ENCODE peak calls at places on chromosomes 11 and 22, in four cellular contexts. Y is IMR-90, W is neuronal stem cell, U is H1. X is an unnamed sample. For H3K4me1 and H3K27me3, the result is how much of the 10 kb centered on the place peaks cover.

GRCh38 chr11:103898577-103899336 is 137.7 kb upstream of the DDI1 start:
- DNase-seq in Y (no peak), W (no peak), U (no peak), X (no peak)

GRCh38 chr11:110295086-110295485 is 1.3 kb downstream of the RDX start:
- DNase-seq in U (no peak), Y (no peak), W (no peak), X (no peak)

GRCh38 chr11:44658451-44658850 is 68.3 kb upstream of the TSPAN18 start:
- DNase-seq in W (no peak), Y (peak), U (no peak), X (no peak)

GRCh38 chr11:75499423-75500305 is 26.1 kb downstream of the GDPD5 start:
- DNase-seq in Y (peak), U (no peak), W (no peak), X (no peak)

GRCh38 chr11:18677560-18677959 is 21.0 kb upstream of the TMEM86A start:
- DNase-seq in W (no peak), U (no peak), Y (no peak), X (no peak)

GRCh38 chr22:49011769-49012598 is 815.7 kb downstream of the BRD1 start:
- DNase-seq in W (no peak), U (no peak), Y (no peak), X (no peak)

GRCh38 chr11:133930767-133931448 is 25.9 kb downstream of the IGSF9B start:
- DNase-seq in U (no peak), Y (no peak), W (no peak), X (no peak)

GRCh38 chr22:19290400-19291217 is 910 bp downstream of the CLTCL1 start:
- DNase-seq in Y (no peak), W (no peak), U (no peak), X (no peak)

GRCh38 chr22:29152381-29153138 is 53.1 kb upstream of the EMID1 start:
- DNase-seq in W (no peak), U (no peak), Y (no peak), X (no peak)

DNA sequence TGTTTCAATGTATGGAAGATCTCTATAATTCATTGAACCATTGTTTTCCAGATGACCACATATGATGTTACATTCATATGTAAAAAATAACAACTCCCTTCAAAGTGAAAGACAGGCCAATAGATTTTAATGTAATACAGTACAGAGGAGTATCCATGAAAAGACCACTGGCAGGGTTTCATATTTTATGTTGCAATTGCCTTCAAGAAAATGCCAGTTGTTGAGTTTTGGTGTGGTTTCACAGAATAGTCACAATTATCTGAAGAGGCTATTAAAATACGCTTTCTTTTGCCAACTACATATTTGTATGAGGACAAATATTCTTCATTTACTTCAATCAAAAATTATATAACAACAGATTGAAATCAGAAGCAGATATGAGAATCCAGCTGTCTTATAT is 14.3 kb downstream of the AMOTL1 start:
- DNase-seq in W (no peak), U (no peak), Y (no peak), X (no peak)
- H3K4me1 ChIP-seq in W (under half), U (under half), Y (under half), X (under half)

GRCh38 chr11:22342599-22343138 is 4.5 kb downstream of the SLC17A6 start:
- DNase-seq in W (no peak), U (no peak), Y (no peak), X (no peak)

GRCh38 chr11:22343411-22344032 is 5.3 kb downstream of the SLC17A6 start:
- DNase-seq in U (no peak), Y (no peak), W (peak), X (no peak)

GRCh38 chr11:22338465-22338810 is 257 bp downstream of the SLC17A6 start:
- DNase-seq in W (no peak), U (no peak), Y (no peak), X (no peak)

GRCh38 chr11:22341582-22341919 is 3.4 kb downstream of the SLC17A6 start:
- DNase-seq in U (no peak), W (no peak), Y (no peak), X (no peak)

GRCh38 chr11:22340803-22341581 is 2.8 kb downstream of the SLC17A6 start:
- DNase-seq in U (no peak), W (no peak), Y (no peak), X (no peak)
- H3K27me3 ChIP-seq in U (half or more), W (under half), Y (under half), X (under half)

GRCh38 chr22:50182176-50183081 is 3.3 kb upstream of the TRABD start:
- DNase-seq in U (no peak), W (no peak), Y (no peak), X (no peak)

GRCh38 chr22:50184541-50185383 is 951 bp upstream of the TRABD start:
- DNase-seq in U (no peak), W (no peak), Y (no peak), X (no peak)

GRCh38 chr22:50183141-50183971 is 2.4 kb upstream of the TRABD start:
- DNase-seq in Y (no peak), W (no peak), U (no peak), X (no peak)

GRCh38 chr22:50185384-50186087 is at the start of gene TRABD:
- DNase-seq in U (peak), W (peak), Y (peak), X (peak)

GRCh38 chr22:50184004-50184461 is 1.7 kb upstream of the TRABD start:
- DNase-seq in W (no peak), U (no peak), Y (peak), X (no peak)
- H3K4me1 ChIP-seq in W (under half), U (under half), Y (under half), X (under half)

DNA sequence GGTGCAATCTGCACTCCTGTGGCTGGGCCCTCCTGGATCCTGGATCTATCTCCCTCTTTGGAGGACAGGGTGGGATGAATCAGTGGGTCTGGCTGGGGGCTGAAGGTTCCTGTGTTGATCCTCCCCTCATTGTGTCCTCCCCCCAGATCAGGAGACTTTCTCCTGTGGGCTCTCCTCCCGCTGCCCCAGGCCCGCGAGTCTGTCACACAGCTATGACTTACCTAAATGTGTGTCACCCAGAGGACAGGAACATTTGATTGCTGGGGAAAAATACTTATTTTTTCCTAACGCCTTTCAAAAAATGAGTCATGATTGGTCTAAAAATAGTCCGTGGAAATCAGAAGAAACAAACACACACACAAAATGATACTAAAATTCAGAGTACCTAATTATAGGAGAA is 106.8 kb upstream of the NECTIN1 start:
- DNase-seq in W (no peak), U (no peak), Y (no peak), X (no peak)
- H3K27me3 ChIP-seq in W (under half), U (under half), Y (under half), X (under half)

GRCh38 chr11:118213774-118214173 is 11.0 kb downstream of the JAML start:
- DNase-seq in U (no peak), W (no peak), Y (no peak), X (no peak)

GRCh38 chr11:118211006-118211405 is 13.8 kb downstream of the JAML start:
- DNase-seq in W (peak), Y (no peak), U (peak), X (no peak)

GRCh38 chr11:118210323-118210722 is 14.5 kb downstream of the JAML start:
- DNase-seq in U (no peak), Y (no peak), W (no peak), X (no peak)

GRCh38 chr11:118212781-118213565 is 11.8 kb downstream of the JAML start:
- DNase-seq in W (no peak), U (no peak), Y (no peak), X (no peak)

DNA sequence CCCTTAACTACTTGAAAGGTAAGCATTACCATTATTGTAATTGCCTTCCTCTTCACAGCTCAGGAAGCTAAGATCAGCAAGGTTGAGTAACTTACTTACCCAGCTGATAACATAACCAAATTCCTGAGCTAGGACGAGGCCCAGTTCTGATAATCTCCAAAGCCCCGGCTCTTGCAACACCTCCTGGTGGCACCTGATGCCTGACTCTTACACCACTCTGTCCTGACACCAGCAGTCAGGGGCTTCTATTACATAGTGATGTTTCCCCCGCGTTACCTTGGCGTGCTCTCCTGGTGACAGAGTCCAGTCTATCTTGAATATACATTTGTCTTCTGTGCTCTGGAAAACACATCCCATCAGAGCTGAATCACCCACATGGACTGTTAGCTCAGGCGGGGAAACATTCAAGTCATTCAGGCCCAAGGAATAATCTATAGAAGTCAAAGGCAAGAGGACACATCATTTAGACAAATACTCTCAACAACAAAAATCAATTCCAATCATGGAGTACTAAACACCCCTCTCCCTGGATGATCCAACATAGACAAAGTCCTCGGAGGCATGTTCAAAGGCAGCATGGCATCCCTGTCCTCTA is 12.6 kb downstream of the JAML start:
- DNase-seq in U (no peak), W (no peak), Y (no peak), X (no peak)
- H3K4me1 ChIP-seq in U (under half), W (under half), Y (under half), X (under half)

GRCh38 chr11:17353228-17354021 is 1.8 kb downstream of the NCR3LG1 start:
- DNase-seq in Y (peak), U (no peak), W (peak), X (no peak)

GRCh38 chr11:17350455-17351170 is 987 bp upstream of the NCR3LG1 start:
- DNase-seq in Y (no peak), W (no peak), U (no peak), X (no peak)

GRCh38 chr11:17351510-17352176 is at the start of gene NCR3LG1:
- DNase-seq in Y (peak), U (no peak), W (peak), X (no peak)

GRCh38 chr11:17352925-17353227 is 1.3 kb downstream of the NCR3LG1 start:
- DNase-seq in Y (peak), W (no peak), U (no peak), X (no peak)

GRCh38 chr11:17351171-17351509 is 460 bp upstream of the NCR3LG1 start:
- DNase-seq in U (no peak), W (no peak), Y (no peak), X (no peak)
- H3K27me3 ChIP-seq in U (half or more), W (under half), Y (under half), X (under half)

DNA sequence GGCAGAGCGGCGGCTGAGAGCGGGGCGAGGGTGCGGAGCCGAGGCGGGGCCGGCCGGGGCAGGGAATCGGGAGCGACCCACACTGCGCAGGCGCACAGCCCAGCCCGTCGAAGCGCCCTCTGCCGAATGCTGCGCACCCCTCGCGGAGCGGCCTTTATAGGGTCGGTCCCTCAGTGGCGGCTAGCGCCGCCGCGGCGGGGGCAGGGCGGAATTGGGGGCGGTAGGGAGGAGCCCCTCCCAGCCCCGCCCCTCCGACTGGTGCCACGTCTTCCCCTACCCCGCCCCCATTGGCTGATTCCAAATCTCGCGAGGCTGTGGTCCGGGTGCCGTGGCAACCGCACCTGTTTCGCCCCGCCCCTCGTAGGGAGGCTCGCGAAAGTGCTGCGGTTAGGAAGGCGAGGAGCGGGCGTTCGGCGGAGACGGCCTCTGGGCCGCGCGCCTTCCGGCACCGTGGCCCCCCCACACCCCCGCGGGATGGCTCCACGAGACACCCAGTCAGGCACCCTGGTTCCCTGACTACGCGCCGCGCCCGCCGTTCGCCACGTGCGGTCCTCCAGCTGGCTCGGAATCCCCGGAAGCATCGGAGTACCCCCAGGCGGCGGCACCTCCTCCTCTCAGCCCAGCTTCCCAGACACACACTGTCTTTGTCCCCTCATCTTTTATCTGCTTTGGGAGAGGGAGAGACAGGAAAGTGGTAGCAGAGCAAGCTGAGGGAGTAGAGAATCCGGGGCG is at the start of gene EHD1:
- DNase-seq in U (peak), Y (peak), W (peak), X (peak)
- H3K4me1 ChIP-seq in U (under half), Y (under half), W (under half), X (under half)

GRCh38 chr11:2139691-2140337 is 625 bp upstream of the IGF2 start:
- DNase-seq in W (no peak), U (no peak), Y (no peak), X (no peak)

GRCh38 chr11:2138436-2139117 is 612 bp downstream of the IGF2 start:
- DNase-seq in U (no peak), W (no peak), Y (no peak), X (no peak)

GRCh38 chr11:2138075-2138435 is 1.1 kb downstream of the IGF2 start:
- DNase-seq in Y (no peak), W (no peak), U (no peak), X (no peak)

GRCh38 chr11:2140411-2141400 is 1.5 kb upstream of the IGF2 start:
- DNase-seq in U (no peak), Y (no peak), W (no peak), X (no peak)

GRCh38 chr11:2139118-2139490 is at the start of gene IGF2:
- DNase-seq in W (no peak), U (no peak), Y (no peak), X (no peak)
- H3K27me3 ChIP-seq in W (under half), U (half or more), Y (half or more), X (half or more)

GRCh38 chr11:12679471-12679870 is 5.2 kb downstream of the TEAD1 start:
- DNase-seq in Y (no peak), U (no peak), W (no peak), X (no peak)
- H3K4me1 ChIP-seq in Y (under half), U (under half), W (half or more), X (under half)

X was measured in iPS DF 6.9.